ENCODE peak calls at places on chromosomes 6 and 20, in four cellular contexts. K is K562, H is HCT116, E is HepG2. O is an unnamed sample.

GRCh38 chr6:105781248-105781647 is 304.9 kb upstream of the PRDM1 start:
- DNase-seq in K (peak; percentile 27), H (peak; percentile 47), E (no peak), O (no peak)

GRCh38 chr6:72212686-72213085 is 326.3 kb downstream of the RIMS1 start:
- DNase-seq in K (no peak), H (no peak), E (no peak), O (no peak)

GRCh38 chr6:119162134-119162761 is 83.8 kb upstream of the FAM184A start:
- DNase-seq in K (no peak), H (no peak), E (no peak), O (no peak)

GRCh38 chr20:37526238-37526838 is 1.3 kb downstream of the BLCAP start:
- DNase-seq in K (peak; percentile 78), H (no peak), E (peak; percentile 73), O (peak; percentile 61)

GRCh38 chr20:32034581-32035397 is 17.3 kb upstream of the HCK start:
- DNase-seq in K (no peak), H (no peak), E (no peak), O (peak; percentile 70)

GRCh38 chr20:13226367-13226766 is 5.3 kb downstream of the ISM1 start:
- DNase-seq in K (no peak), H (no peak), E (no peak), O (no peak)

GRCh38 chr20:40176442-40176841 is 512.6 kb downstream of the MAFB start:
- DNase-seq in K (no peak), H (no peak), E (no peak), O (no peak)

GRCh38 chr6:155301867-155302266 is 12.4 kb downstream of the TFB1M start:
- DNase-seq in K (no peak), H (no peak), E (no peak), O (no peak)

GRCh38 chr20:14838663-14839650 is 501.5 kb upstream of the FLRT3 start:
- DNase-seq in K (no peak), H (no peak), E (no peak), O (peak; percentile 11)

GRCh38 chr6:89161326-89162046 is 15.6 kb downstream of the PM20D2 start:
- DNase-seq in K (peak; percentile 12), H (no peak), E (no peak), O (no peak)

GRCh38 chr6:138036111-138036510 is 71.1 kb downstream of the PERP start:
- DNase-seq in K (peak; percentile 8), H (peak; percentile 34), E (no peak), O (no peak)

GRCh38 chr20:16064991-16065707 is 508.1 kb downstream of the KIF16B start:
- DNase-seq in K (no peak), H (no peak), E (peak; percentile 76), O (no peak)

GRCh38 chr20:10855031-10855430 is 181.2 kb upstream of the JAG1 start:
- DNase-seq in K (no peak), H (no peak), E (no peak), O (no peak)

GRCh38 chr6:4543596-4543995 is 232.6 kb upstream of the CDYL start:
- DNase-seq in K (no peak), H (no peak), E (no peak), O (no peak)

GRCh38 chr6:62516287-62517152 is 230.5 kb upstream of the KHDRBS2 start:
- DNase-seq in K (no peak), H (no peak), E (no peak), O (no peak)

GRCh38 chr20:34639755-34640222 is 37.1 kb downstream of the PIGU start:
- DNase-seq in K (no peak), H (no peak), E (peak; percentile 58), O (no peak)

GRCh38 chr6:34207695-34208443 is 28.8 kb upstream of the HMGA1 start:
- DNase-seq in K (no peak), H (no peak), E (no peak), O (no peak)

GRCh38 chr6:3205913-3206312 is 21.5 kb downstream of the TUBB2B start:
- DNase-seq in K (peak; percentile 27), H (no peak), E (no peak), O (peak; percentile 52)

GRCh38 chr20:29319725-29320124 is 1937.7 kb upstream of the DEFB115 start:
- DNase-seq in K (no peak), H (no peak), E (no peak), O (no peak)

GRCh38 chr20:58721951-58722371 is 29.4 kb downstream of the NPEPL1 start:
- DNase-seq in K (no peak), H (no peak), E (no peak), O (no peak)

GRCh38 chr6:157240059-157240959 is 83.0 kb downstream of the TMEM242 start:
- DNase-seq in K (peak; percentile 92), H (no peak), E (peak; percentile 37), O (no peak)

GRCh38 chr20:56187791-56188190 is 60.7 kb upstream of the MC3R start:
- DNase-seq in K (peak; percentile 6), H (no peak), E (peak; percentile 16), O (peak; percentile 76)

GRCh38 chr20:16810216-16810615 is 62.1 kb downstream of the OTOR start:
- DNase-seq in K (no peak), H (no peak), E (no peak), O (no peak)

GRCh38 chr6:129890164-129890563 is 29.0 kb upstream of the TMEM244 start:
- DNase-seq in K (peak; percentile 14), H (no peak), E (no peak), O (no peak)

GRCh38 chr20:35077341-35077740 is 15.3 kb downstream of the TRPC4AP start:
- DNase-seq in K (no peak), H (no peak), E (no peak), O (no peak)

GRCh38 chr6:139711714-139712585 is 337.5 kb upstream of the CITED2 start:
- DNase-seq in K (no peak), H (no peak), E (no peak), O (no peak)

GRCh38 chr6:71886184-71887005 is at the start of gene RIMS1:
- DNase-seq in K (no peak), H (no peak), E (no peak), O (no peak)

GRCh38 chr20:53903652-53903987 is 166.8 kb downstream of the BCAS1 start:
- DNase-seq in K (no peak), H (no peak), E (no peak), O (no peak)

GRCh38 chr6:21593927-21594421 is 423 bp downstream of the SOX4 start:
- DNase-seq in K (no peak), H (no peak), E (peak; percentile 25), O (peak; percentile 18)

GRCh38 chr6:40328376-40328987 is 258.7 kb downstream of the LRFN2 start:
- DNase-seq in K (peak; percentile 15), H (peak; percentile 33), E (no peak), O (peak; percentile 84)

GRCh38 chr6:101539510-101540245 is 146.2 kb downstream of the GRIK2 start:
- DNase-seq in K (no peak), H (no peak), E (no peak), O (no peak)

GRCh38 chr6:36319834-36320233 is 16.9 kb downstream of the BNIP5 start:
- DNase-seq in K (no peak), H (no peak), E (no peak), O (no peak)

GRCh38 chr20:21713470-21713869 is 8.0 kb downstream of the PAX1 start:
- DNase-seq in K (no peak), H (no peak), E (no peak), O (no peak)

GRCh38 chr6:161048636-161049035 is 57.1 kb downstream of the MAP3K4 start:
- DNase-seq in K (no peak), H (no peak), E (no peak), O (no peak)

GRCh38 chr6:31834704-31835375 is 7.3 kb downstream of the HSPA1B start:
- DNase-seq in K (peak; percentile 96), H (peak; percentile 51), E (peak; percentile 77), O (no peak)

GRCh38 chr20:32387262-32387661 is 29.1 kb downstream of the ASXL1 start:
- DNase-seq in K (no peak), H (no peak), E (no peak), O (no peak)

GRCh38 chr20:37866051-37866450 is 36.9 kb upstream of the VSTM2L start:
- DNase-seq in K (no peak), H (no peak), E (no peak), O (no peak)

DNA sequence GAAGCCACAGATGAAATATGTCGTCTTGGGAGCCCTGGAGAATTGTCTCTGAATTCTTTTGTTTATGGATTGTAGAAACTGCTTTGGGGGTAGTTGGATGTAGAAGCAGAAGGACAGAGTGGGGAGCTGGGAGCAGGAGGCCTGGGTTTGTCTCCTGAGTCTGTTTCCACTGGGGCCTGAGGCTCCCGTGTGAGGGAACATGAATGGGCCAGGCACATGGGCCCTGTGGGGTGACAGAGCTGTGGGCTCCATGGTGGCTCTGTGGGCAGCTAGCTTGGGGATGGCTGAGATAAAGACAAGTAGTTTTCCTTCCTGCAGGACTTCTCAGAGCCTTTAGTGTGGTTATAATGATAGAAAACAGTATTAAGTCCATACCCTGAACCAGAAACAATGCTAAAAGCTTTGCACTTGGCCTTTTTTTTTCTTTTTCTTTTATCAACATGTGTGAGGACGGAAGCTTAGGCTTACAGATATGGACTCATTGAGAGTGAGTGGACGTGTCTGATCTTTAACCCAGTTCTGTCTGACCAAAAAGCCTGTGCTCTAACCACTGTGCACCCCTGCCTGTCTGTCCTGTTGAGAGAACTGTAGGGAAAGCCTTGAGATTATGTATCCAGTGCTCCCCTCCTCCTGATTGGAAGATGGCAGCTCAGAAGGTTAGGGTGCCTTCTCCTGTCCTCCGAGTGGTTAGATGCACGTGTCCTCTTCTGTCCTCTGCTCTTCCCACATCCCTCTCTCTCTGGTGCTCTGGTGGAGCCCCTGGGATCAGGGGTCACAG is 98.3 kb downstream of the CDH26 start:
- DNase-seq in K (no peak), H (no peak), E (no peak), O (no peak)
- TF ChIP-seq JUND in K (no peak), H (no peak), E (no peak), O (no peak)

GRCh38 chr6:24740861-24741260 is 21.9 kb upstream of the C6orf62 start:
- DNase-seq in K (no peak), H (no peak), E (no peak), O (no peak)
- TF ChIP-seq JUND in K (no peak), H (no peak), E (no peak), O (no peak)

GRCh38 chr20:50586531-50587232 is 76.5 kb downstream of the PTPN1 start:
- DNase-seq in K (no peak), H (no peak), E (no peak), O (no peak)

GRCh38 chr20:50585678-50586077 is 75.5 kb downstream of the PTPN1 start:
- DNase-seq in K (no peak), H (no peak), E (no peak), O (no peak)

GRCh38 chr20:50584687-50585086 is 74.5 kb downstream of the PTPN1 start:
- DNase-seq in K (no peak), H (no peak), E (no peak), O (no peak)

GRCh38 chr20:50583422-50584150 is 73.4 kb downstream of the PTPN1 start:
- DNase-seq in K (no peak), H (no peak), E (no peak), O (no peak)

GRCh38 chr20:50585214-50585613 is 75.0 kb downstream of the PTPN1 start:
- DNase-seq in K (no peak), H (no peak), E (no peak), O (no peak)
- TF ChIP-seq JUND in K (no peak), H (no peak), E (no peak), O (no peak)

DNA sequence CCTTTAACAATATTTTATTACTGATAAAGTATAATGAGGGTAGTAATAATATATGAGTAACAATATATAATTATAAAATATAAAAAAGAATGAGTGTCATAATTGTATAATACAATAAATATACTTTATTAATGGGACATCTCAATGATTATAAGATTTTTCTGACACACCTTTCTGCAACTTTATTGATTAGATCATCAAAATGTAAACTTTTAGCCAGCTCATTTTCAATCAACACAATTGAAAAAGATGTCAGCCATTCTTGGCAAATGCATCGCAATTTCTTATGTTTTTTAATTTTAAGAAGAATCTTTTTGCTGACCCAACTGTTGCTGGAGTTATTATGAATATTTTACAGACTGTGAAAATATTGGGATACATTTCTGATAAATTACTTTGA is 132.4 kb upstream of the RNF217 start:
- DNase-seq in K (no peak), H (no peak), E (no peak), O (no peak)
- TF ChIP-seq JUND in K (no peak), H (no peak), E (no peak), O (no peak)

O was measured in T47D.